ENCODE peak calls at places on chromosome 10, in four cellular contexts. F is aorta, Q is A549, S is Peyer's patch. G is an unnamed sample.

GRCh38 chr10:92222603-92223275 is 68.1 kb downstream of the CPEB3 start:
- DNase-seq in S (no peak), F (no peak), Q (peak; percentile 52), G (no peak)

GRCh38 chr10:35127289-35127891 is 744 bp downstream of the CREM start:
- DNase-seq in F (peak; percentile 85), Q (peak; percentile 43), S (peak; percentile 77), G (peak; percentile 48)

GRCh38 chr10:74026428-74026979 is 28.6 kb downstream of the VCL start:
- DNase-seq in S (no peak), F (no peak), Q (no peak), G (no peak)

GRCh38 chr10:66167816-66168215 is 758.0 kb upstream of the LRRTM3 start:
- DNase-seq in Q (no peak), F (no peak), S (no peak), G (no peak)

GRCh38 chr10:103678104-103678526 is 177.3 kb downstream of the SH3PXD2A start:
- DNase-seq in F (peak; percentile 92), S (no peak), Q (no peak), G (peak; percentile 93)

GRCh38 chr10:102780246-102780645 is 36.5 kb downstream of the WBP1L start:
- DNase-seq in Q (no peak), S (no peak), F (no peak), G (no peak)

GRCh38 chr10:77546048-77546447 is 91.6 kb downstream of the KCNMA1 start:
- DNase-seq in Q (no peak), S (no peak), F (no peak), G (no peak)

GRCh38 chr10:44390585-44391072 is 5.7 kb upstream of the CXCL12 start:
- DNase-seq in S (no peak), F (peak; percentile 46), Q (no peak), G (no peak)

GRCh38 chr10:74255800-74256422 is 104.9 kb downstream of the ADK start:
- DNase-seq in F (no peak), S (no peak), Q (no peak), G (no peak)

GRCh38 chr10:118166951-118167350 is 120.2 kb upstream of the RAB11FIP2 start:
- DNase-seq in F (no peak), Q (no peak), S (no peak), G (no peak)

GRCh38 chr10:77313066-77313750 is 324.4 kb downstream of the KCNMA1 start:
- DNase-seq in S (no peak), Q (no peak), F (no peak), G (no peak)

GRCh38 chr10:123142701-123143161 is 5.2 kb upstream of the HMX2 start:
- DNase-seq in F (no peak), S (no peak), Q (no peak), G (no peak)

GRCh38 chr10:44399478-44400451 is 14.9 kb upstream of the CXCL12 start:
- DNase-seq in S (no peak), F (peak; percentile 12), Q (no peak), G (no peak)

GRCh38 chr10:122130474-122131110 is 140.5 kb upstream of the BTBD16 start:
- DNase-seq in Q (no peak), F (no peak), S (no peak), G (no peak)

GRCh38 chr10:98619446-98619845 is 172.7 kb upstream of the HPS1 start:
- DNase-seq in S (no peak), Q (no peak), F (no peak), G (no peak)

GRCh38 chr10:91144961-91145360 is 75.5 kb upstream of the PCGF5 start:
- DNase-seq in F (no peak), Q (no peak), S (no peak), G (no peak)

GRCh38 chr10:72542396-72542815 is 83.5 kb downstream of the MICU1 start:
- DNase-seq in Q (no peak), F (no peak), S (no peak), G (no peak)

GRCh38 chr10:74909665-74910064 is 83.3 kb downstream of the KAT6B start:
- DNase-seq in S (no peak), Q (no peak), F (no peak), G (no peak)

GRCh38 chr10:14601872-14602725 is 172.6 kb downstream of the FAM107B start:
- DNase-seq in S (peak; percentile 51), Q (peak; percentile 61), F (no peak), G (peak; percentile 25)

GRCh38 chr10:121668336-121669009 is 70.2 kb upstream of the FGFR2 start:
- DNase-seq in F (peak; percentile 79), S (no peak), Q (no peak), G (peak; percentile 89)

GRCh38 chr10:118624747-118625146 is 29.3 kb upstream of the PRLHR start:
- DNase-seq in S (no peak), F (no peak), Q (no peak), G (no peak)

GRCh38 chr10:100882681-100883321 is 30.0 kb upstream of the SLF2 start:
- DNase-seq in S (no peak), F (peak; percentile 48), Q (no peak), G (no peak)

GRCh38 chr10:117540640-117541404 is 1.7 kb upstream of the EMX2 start:
- DNase-seq in S (no peak), F (peak; percentile 9), Q (no peak), G (no peak)

GRCh38 chr10:76033457-76034196 is 602.2 kb downstream of the LRMDA start:
- DNase-seq in Q (peak; percentile 84), S (no peak), F (no peak), G (no peak)

GRCh38 chr10:24215193-24215592 is 6.3 kb downstream of the KIAA1217 start:
- DNase-seq in Q (no peak), F (no peak), S (no peak), G (no peak)

GRCh38 chr10:130251766-130252165 is 115.6 kb downstream of the GLRX3 start:
- DNase-seq in F (no peak), S (no peak), Q (no peak), G (no peak)

GRCh38 chr10:122181901-122182799 is 88.9 kb upstream of the BTBD16 start:
- DNase-seq in F (no peak), S (no peak), Q (no peak), G (no peak)

GRCh38 chr10:102646610-102647432 is 2.5 kb downstream of the TRIM8 start:
- DNase-seq in F (peak; percentile 76), Q (peak; percentile 43), S (peak; percentile 70), G (no peak)

GRCh38 chr10:88271736-88272135 is 311.4 kb downstream of the RNLS start:
- DNase-seq in F (no peak), S (no peak), Q (no peak), G (no peak)

GRCh38 chr10:86705905-86706304 is 37.6 kb downstream of the LDB3 start:
- DNase-seq in F (no peak), S (no peak), Q (no peak), G (no peak)

GRCh38 chr10:122878799-122879338 is 512 bp downstream of the FAM24B start:
- DNase-seq in Q (peak; percentile 28), F (no peak), S (no peak), G (peak; percentile 21)

GRCh38 chr10:30000802-30001571 is 58.4 kb downstream of the JCAD start:
- DNase-seq in S (no peak), Q (no peak), F (peak; percentile 63), G (no peak)

GRCh38 chr10:96596422-96597407 is 9.9 kb upstream of the TM9SF3 start:
- DNase-seq in S (no peak), F (no peak), Q (no peak), G (no peak)

GRCh38 chr10:101453791-101454718 is 100.1 kb downstream of the BTRC start:
- DNase-seq in Q (no peak), S (no peak), F (no peak), G (no peak)

GRCh38 chr10:22713853-22714523 is 390 bp downstream of the PIP4K2A start:
- DNase-seq in S (no peak), F (peak; percentile 59), Q (no peak), G (no peak)

GRCh38 chr10:84537447-84537931 is 209.1 kb downstream of the CCSER2 start:
- DNase-seq in F (peak; percentile 63), S (no peak), Q (peak; percentile 67), G (peak; percentile 49)

GRCh38 chr10:84605802-84606201 is 277.4 kb downstream of the CCSER2 start:
- DNase-seq in Q (no peak), S (no peak), F (no peak), G (no peak)

GRCh38 chr10:6345404-6345803 is 142.7 kb downstream of the PFKFB3 start:
- DNase-seq in F (no peak), S (no peak), Q (no peak), G (no peak)
- H3K4me1 ChIP-seq in F (no peaks in the 10 kb centered on the region), S (peaks cover 7% of the 10 kb centered on the region), Q (peaks cover 16% of the 10 kb centered on the region), G (peaks cover 14% of the 10 kb centered on the region)

DNA sequence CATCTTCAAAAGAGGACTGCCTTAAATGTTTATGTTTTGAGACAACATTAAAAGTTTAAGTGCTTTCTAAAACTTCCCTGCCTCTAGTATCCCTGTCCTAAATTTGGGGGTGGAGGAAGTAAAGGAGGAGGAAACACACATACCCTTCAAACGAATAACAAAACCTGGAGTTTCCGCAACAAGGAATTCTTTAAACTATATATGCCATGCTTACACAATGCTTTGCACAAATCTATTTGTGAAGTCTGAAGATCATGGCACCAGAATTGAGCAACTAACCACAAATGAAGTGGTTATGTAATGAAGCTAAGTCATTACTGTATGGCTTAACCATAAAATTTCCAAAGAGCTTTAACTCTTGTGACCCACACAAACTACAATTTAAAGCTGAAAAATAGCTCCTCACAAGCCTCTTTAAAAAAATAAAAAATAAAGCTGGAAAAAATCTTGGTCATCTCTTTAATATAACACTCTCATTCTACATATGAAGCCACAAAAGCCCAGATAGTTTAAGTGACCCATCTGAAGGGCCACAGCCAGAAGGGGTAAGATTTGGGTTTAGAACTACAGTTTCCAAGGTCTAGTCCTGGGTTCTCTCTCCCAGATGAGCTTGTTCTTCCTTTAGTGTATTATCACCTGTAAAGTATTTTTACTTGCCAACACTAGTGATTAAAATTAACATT is 9.4 kb downstream of the NCOA4 start:
- DNase-seq in Q (no peak), S (no peak), F (no peak), G (no peak)
- H3K4me3 ChIP-seq in Q (no peak overlapping the region), S (no peak overlapping the region), F (no peak overlapping the region), G (no peak overlapping the region)

DNA sequence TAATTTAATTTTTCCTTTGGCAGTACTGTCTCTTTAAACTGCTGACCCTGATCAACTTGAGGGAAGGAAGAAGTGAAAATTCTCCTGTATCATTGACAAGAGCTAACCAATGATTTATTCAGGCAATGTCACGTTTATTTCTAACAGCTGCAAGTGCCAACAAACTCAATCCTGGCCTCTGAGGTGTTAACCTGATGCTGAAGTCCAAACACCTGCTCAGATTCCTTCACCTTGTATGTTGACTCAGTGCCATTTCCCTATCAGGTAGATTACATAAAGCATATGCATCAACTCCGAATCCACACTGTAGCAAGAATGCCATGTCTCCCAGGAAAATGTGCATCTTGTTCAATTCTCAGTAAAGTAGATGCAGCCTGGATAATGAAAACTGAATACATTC is 820.0 kb downstream of the XPNPEP1 start:
- DNase-seq in Q (no peak), F (no peak), S (no peak), G (no peak)
- H3K9me3 ChIP-seq in Q (no peaks in the 10 kb centered on the region), F (no peaks in the 10 kb centered on the region), S (no peaks in the 10 kb centered on the region), G (no peaks in the 10 kb centered on the region)

DNA sequence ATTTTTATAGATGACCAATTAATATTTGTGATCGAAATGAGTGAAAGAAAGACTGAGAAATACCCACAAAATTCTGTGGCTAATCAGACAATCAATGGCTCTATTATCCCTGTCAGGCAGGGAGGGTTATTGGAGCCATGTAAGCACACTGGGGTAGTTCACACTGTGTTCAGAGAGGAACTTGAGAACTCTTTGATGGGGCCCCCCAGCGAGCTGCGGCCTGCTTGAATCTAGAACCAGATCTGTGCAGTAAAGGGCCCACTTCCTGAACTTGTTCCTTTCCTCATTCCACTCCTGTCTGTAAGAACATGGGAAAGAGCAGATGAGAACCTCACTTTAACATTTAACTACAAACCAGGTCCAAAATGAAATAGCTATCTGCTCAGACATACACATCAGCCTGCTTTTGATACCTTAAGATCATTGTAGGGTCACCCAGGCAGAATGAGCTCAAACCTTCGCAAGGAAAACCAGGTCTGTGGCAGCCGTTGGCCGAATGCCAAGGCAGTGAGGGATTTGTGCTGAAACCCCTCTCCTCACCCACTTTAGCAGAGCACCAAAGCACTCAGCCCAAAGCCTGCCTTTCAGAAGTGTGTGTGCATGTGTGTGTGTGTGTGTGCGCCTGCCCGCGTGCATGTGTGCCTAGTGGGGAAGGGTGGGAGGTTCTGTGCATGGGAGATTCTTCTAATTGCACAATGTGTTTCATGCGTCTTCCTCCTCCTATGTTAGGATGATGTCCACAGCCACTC is 365.6 kb upstream of the MGMT start:
- DNase-seq in F (no peak), S (no peak), Q (no peak), G (peak; percentile 51)
- H3K4me1 ChIP-seq in F (peaks cover 4% of the 10 kb centered on the region), S (peaks cover 2% of the 10 kb centered on the region), Q (no peaks in the 10 kb centered on the region), G (peaks cover under 1% of the 10 kb centered on the region)